ENCODE peak calls at places on chromosomes 11 and 22, in five cellular contexts. D is naive thymus-derived CD8-positive, alpha-beta T cell; S is coronary artery; T is A549; G is cardiac muscle cell. L is an unnamed sample.

GRCh38 chr22:49291781-49292180 is 535.9 kb downstream of the BRD1 start:
- DNase-seq in D (no peak), S (peak; percentile 41), T (no peak), G (no peak), L (no peak)

GRCh38 chr11:119683783-119684182 is 45.2 kb downstream of the NECTIN1 start:
- DNase-seq in D (peak; percentile 23), S (no peak), T (no peak), G (no peak), L (no peak)

GRCh38 chr11:31355131-31355530 is 14.4 kb downstream of the DCDC1 start:
- DNase-seq in D (no peak), S (no peak), T (no peak), G (no peak), L (no peak)

GRCh38 chr11:10703544-10703943 is 10.0 kb upstream of the IRAG1 start:
- DNase-seq in D (no peak), S (no peak), T (no peak), G (no peak), L (no peak)

GRCh38 chr11:130114726-130115125 is 44.9 kb upstream of the ST14 start:
- DNase-seq in D (no peak), S (no peak), T (no peak), G (no peak), L (no peak)

GRCh38 chr11:126589492-126589803 is 234.0 kb downstream of the ST3GAL4 start:
- DNase-seq in D (no peak), S (no peak), T (no peak), G (no peak), L (no peak)

GRCh38 chr11:108370990-108371389 is 96.3 kb downstream of the C11orf65 start:
- DNase-seq in D (no peak), S (no peak), T (no peak), G (no peak), L (no peak)

GRCh38 chr11:118628432-118628831 is 21.0 kb downstream of the PHLDB1 start:
- DNase-seq in D (no peak), S (no peak), T (no peak), G (no peak), L (no peak)

GRCh38 chr22:42626431-42626830 is 11.7 kb upstream of the POLDIP3 start:
- DNase-seq in D (no peak), S (no peak), T (no peak), G (no peak), L (no peak)

GRCh38 chr22:30667486-30668305 is at the start of gene DUSP18:
- DNase-seq in D (peak; percentile 93), S (peak; percentile 94), T (peak; percentile 93), G (peak; percentile 94), L (peak; percentile 97)

GRCh38 chr11:60934790-60935605 is 10.7 kb downstream of the TMEM132A start:
- DNase-seq in D (no peak), S (no peak), T (no peak), G (no peak), L (no peak)

GRCh38 chr11:2298795-2299747 is 2.6 kb downstream of the C11orf21 start:
- DNase-seq in D (peak; percentile 53), S (peak; percentile 71), T (peak; percentile 57), G (peak; percentile 71), L (peak; percentile 39)

GRCh38 chr22:39917091-39917703 is 16.3 kb downstream of the GRAP2 start:
- DNase-seq in D (no peak), S (no peak), T (no peak), G (no peak), L (no peak)

GRCh38 chr11:70640408-70640807 is 242.1 kb downstream of the CTTN start:
- DNase-seq in D (no peak), S (no peak), T (no peak), G (no peak), L (no peak)

GRCh38 chr11:34789196-34789834 is 126.9 kb downstream of the APIP start:
- DNase-seq in D (no peak), S (no peak), T (no peak), G (no peak), L (no peak)

GRCh38 chr11:61880050-61880449 is 11.3 kb downstream of the FADS3 start:
- DNase-seq in D (no peak), S (no peak), T (no peak), G (no peak), L (no peak)

GRCh38 chr11:81725691-81726090 is 1008.0 kb downstream of the FAM181B start:
- DNase-seq in D (no peak), S (no peak), T (no peak), G (no peak), L (no peak)

GRCh38 chr11:7577883-7578242 is 64.1 kb downstream of the PPFIBP2 start:
- DNase-seq in D (peak; percentile 23), S (no peak), T (no peak), G (no peak), L (peak; percentile 12)

GRCh38 chr11:88337342-88338222 is at the start of gene CTSC:
- DNase-seq in D (peak; percentile 90), S (peak; percentile 92), T (peak; percentile 77), G (peak; percentile 96), L (peak; percentile 96)

GRCh38 chr22:22133910-22134309 is 110.7 kb upstream of the VPREB1 start:
- DNase-seq in D (no peak), S (no peak), T (no peak), G (no peak), L (no peak)

GRCh38 chr11:1749787-1750351 is 526 bp downstream of the IFITM10 start:
- DNase-seq in D (no peak), S (no peak), T (peak; percentile 42), G (no peak), L (no peak)

GRCh38 chr11:65381721-65382035 is 768 bp downstream of the SLC25A45 start:
- DNase-seq in D (no peak), S (no peak), T (peak; percentile 52), G (no peak), L (no peak)

GRCh38 chr22:46976598-46976997 is 214.1 kb downstream of the TBC1D22A start:
- DNase-seq in D (no peak), S (no peak), T (no peak), G (no peak), L (no peak)

GRCh38 chr22:37559901-37560681 is at the start of gene CDC42EP1:
- DNase-seq in D (no peak), S (peak; percentile 87), T (no peak), G (peak; percentile 59), L (peak; percentile 33)

GRCh38 chr11:107612445-107612844 is 21.5 kb downstream of the ELMOD1 start:
- DNase-seq in D (no peak), S (no peak), T (no peak), G (no peak), L (no peak)

GRCh38 chr11:2750601-2751522 is 51.1 kb upstream of the KCNQ1OT1 start:
- DNase-seq in D (no peak), S (no peak), T (no peak), G (no peak), L (peak; percentile 48)

GRCh38 chr11:85752890-85753581 is 57.9 kb downstream of the SYTL2 start:
- DNase-seq in D (peak; percentile 98), S (no peak), T (no peak), G (no peak), L (no peak)

GRCh38 chr22:21972293-21972779 is 10.3 kb downstream of the TOP3B start:
- DNase-seq in D (peak; percentile 44), S (no peak), T (peak; percentile 47), G (peak; percentile 49), L (peak; percentile 69)

L was measured in BE2C.